ENCODE peak calls at places on chromosomes 1 and 21, in four cellular contexts. F, E, K and J are unnamed samples.
A peak's percentile ranks its signal among the peaks of the same experiment; 100 is the strongest.

GRCh38 chr1:31230378-31230777 is 9.3 kb downstream of the NKAIN1 start:
- DNase-seq in F (no peak), E (no peak), K (no peak), J (no peak)

GRCh38 chr1:110737206-110737605 is 62.5 kb upstream of the KCNA3 start:
- DNase-seq in F (no peak), E (no peak), K (no peak), J (no peak)

GRCh38 chr1:55481634-55482033 is 266.5 kb upstream of the USP24 start:
- DNase-seq in F (no peak), E (no peak), K (no peak), J (no peak)

GRCh38 chr1:94481473-94481933 is 60.1 kb downstream of the F3 start:
- DNase-seq in F (no peak), E (peak; percentile 72), K (peak; percentile 51), J (peak; percentile 86)

GRCh38 chr21:29125199-29125598 is 5.2 kb upstream of the MAP3K7CL start:
- DNase-seq in F (no peak), E (peak; percentile 81), K (no peak), J (no peak)

GRCh38 chr1:76074321-76075187 is at the start of gene ST6GALNAC3:
- DNase-seq in F (peak; percentile 89), E (peak; percentile 51), K (peak; percentile 16), J (peak; percentile 74)

GRCh38 chr1:43878854-43879253 is 54.7 kb upstream of the ARTN start:
- DNase-seq in F (no peak), E (no peak), K (no peak), J (no peak)

GRCh38 chr1:243930822-243931671 is 81.0 kb upstream of the AKT3 start:
- DNase-seq in F (no peak), E (no peak), K (no peak), J (no peak)

GRCh38 chr1:235093013-235093618 is 35.5 kb downstream of the TOMM20 start:
- DNase-seq in F (peak; percentile 66), E (peak; percentile 38), K (no peak), J (peak; percentile 57)

GRCh38 chr1:218390625-218391024 is 45.5 kb downstream of the TGFB2 start:
- DNase-seq in F (no peak), E (no peak), K (no peak), J (peak; percentile 7)

GRCh38 chr1:227944066-227944930 is 3.4 kb downstream of the WNT9A start:
- DNase-seq in F (peak; percentile 31), E (no peak), K (no peak), J (no peak)

GRCh38 chr1:8020032-8020431 is 6.1 kb downstream of the ERRFI1 start:
- DNase-seq in F (no peak), E (no peak), K (no peak), J (peak; percentile 78)

GRCh38 chr1:232162001-232162400 is 467.9 kb downstream of the SIPA1L2 start:
- DNase-seq in F (no peak), E (no peak), K (no peak), J (no peak)

GRCh38 chr1:27360159-27361043 is 6.4 kb downstream of the MAP3K6 start:
- DNase-seq in F (peak; percentile 67), E (peak; percentile 42), K (no peak), J (no peak)

GRCh38 chr1:109891930-109892329 is 18.7 kb upstream of the CSF1 start:
- DNase-seq in F (no peak), E (peak; percentile 38), K (no peak), J (no peak)

GRCh38 chr1:193406901-193407300 is 220.5 kb upstream of the B3GALT2 start:
- DNase-seq in F (no peak), E (peak; percentile 60), K (no peak), J (peak; percentile 71)

GRCh38 chr1:151311589-151312331 is 15.5 kb downstream of the PI4KB start:
- DNase-seq in F (no peak), E (peak; percentile 10), K (peak; percentile 97), J (peak; percentile 99)

GRCh38 chr1:235875236-235875635 is 8.5 kb upstream of the LYST start:
- DNase-seq in F (no peak), E (no peak), K (no peak), J (no peak)

GRCh38 chr1:223886516-223886921 is 40.8 kb upstream of the TP53BP2 start:
- DNase-seq in F (no peak), E (no peak), K (no peak), J (no peak)

GRCh38 chr1:118984086-118984989 is 3.8 kb downstream of the TBX15 start:
- DNase-seq in F (peak; percentile 37), E (no peak), K (no peak), J (peak; percentile 17)

GRCh38 chr1:109615879-109616278 is 3.5 kb downstream of the GNAT2 start:
- DNase-seq in F (no peak), E (no peak), K (no peak), J (no peak)

GRCh38 chr21:37172646-37173045 is 94.5 kb downstream of the VPS26C start:
- DNase-seq in F (no peak), E (no peak), K (no peak), J (no peak)

GRCh38 chr1:161738627-161739287 is 10.8 kb upstream of the DUSP12 start:
- DNase-seq in F (peak; percentile 55), E (peak; percentile 95), K (peak; percentile 55), J (peak; percentile 69)

GRCh38 chr1:161736332-161736969 is 13.1 kb upstream of the DUSP12 start:
- DNase-seq in F (no peak), E (peak; percentile 43), K (no peak), J (no peak)

GRCh38 chr1:161735837-161736236 is 13.7 kb upstream of the DUSP12 start:
- DNase-seq in F (no peak), E (peak; percentile 57), K (no peak), J (no peak)

GRCh38 chr1:161739865-161740566 is 9.6 kb upstream of the DUSP12 start:
- DNase-seq in F (no peak), E (peak; percentile 87), K (no peak), J (no peak)

GRCh38 chr1:161737625-161738024 is 12.0 kb upstream of the DUSP12 start:
- DNase-seq in F (no peak), E (no peak), K (no peak), J (no peak)
- H3K4me3 ChIP-seq in F (no peak overlapping the region), E (no peak overlapping the region), K (no peak overlapping the region), J (no peak overlapping the region)

GRCh38 chr1:212514782-212515181 is 82.1 kb downstream of the NENF start:
- DNase-seq in F (peak; percentile 31), E (no peak), K (no peak), J (no peak)

GRCh38 chr1:212512731-212513559 is 80.2 kb downstream of the NENF start:
- DNase-seq in F (no peak), E (peak; percentile 26), K (no peak), J (no peak)

GRCh38 chr1:212515329-212515760 is 82.6 kb downstream of the NENF start:
- DNase-seq in F (no peak), E (no peak), K (no peak), J (no peak)

GRCh38 chr1:212513586-212513985 is 80.9 kb downstream of the NENF start:
- DNase-seq in F (peak; percentile 30), E (no peak), K (no peak), J (no peak)

DNA sequence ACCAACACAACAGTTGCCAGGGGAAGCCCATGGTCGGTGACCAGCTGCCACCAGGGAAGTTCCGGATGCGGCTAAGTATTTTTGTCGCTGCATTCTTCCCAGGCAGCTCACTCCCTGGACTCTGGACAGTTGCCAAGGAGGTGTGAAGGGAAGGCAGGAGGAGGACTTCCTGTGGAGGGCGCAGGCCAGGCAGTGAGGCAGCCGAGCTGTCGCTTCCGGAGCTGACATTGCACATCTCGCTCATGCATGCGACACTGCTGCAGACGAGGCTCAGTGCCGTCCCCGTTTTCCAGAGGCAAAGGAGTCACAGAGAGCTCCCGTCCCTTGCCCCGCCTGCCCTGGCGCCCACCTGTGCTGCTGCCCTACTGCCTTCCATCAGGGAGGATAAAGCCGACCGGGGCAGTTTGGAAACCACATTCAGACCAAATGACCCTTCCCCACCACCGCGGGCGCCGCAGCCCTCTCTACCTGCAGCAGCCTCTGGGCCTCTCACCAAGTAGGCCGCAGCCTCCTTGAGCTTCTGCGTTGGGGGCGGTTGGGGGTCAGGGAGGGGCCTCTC is 81.4 kb downstream of the NENF start:
- DNase-seq in F (peak; percentile 71), E (peak; percentile 32), K (no peak), J (peak; percentile 91)
- H3K4me3 ChIP-seq in F (no peak overlapping the region), E (no peak overlapping the region), K (no peak overlapping the region), J (no peak overlapping the region)

DNA sequence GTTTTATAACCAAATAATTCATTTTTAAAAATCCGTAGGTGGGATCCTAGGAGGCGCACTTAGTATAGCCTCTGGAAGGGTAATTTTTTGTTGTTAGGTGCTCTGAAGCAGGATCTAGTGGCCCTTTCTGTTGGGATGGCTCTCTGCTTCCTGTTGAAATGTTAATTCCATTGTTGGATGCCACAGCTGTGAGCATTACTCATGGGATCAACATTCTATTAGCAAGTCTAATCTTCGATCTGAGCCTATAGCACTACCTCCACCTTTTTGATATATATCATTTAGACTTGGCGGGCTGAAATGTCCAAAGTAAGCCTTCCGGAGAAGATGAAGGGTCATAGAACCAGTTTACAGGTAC is 1.3 kb downstream of the CXADR start:
- DNase-seq in F (no peak), E (no peak), K (no peak), J (peak; percentile 55)
- H3K4me3 ChIP-seq in F (peak overlapping the region; percentile 59), E (no peak overlapping the region), K (peak overlapping the region; percentile 69), J (peak overlapping the region; percentile 96)

GRCh38 chr1:205449750-205450443 is 5.9 kb downstream of the BLACAT1 start:
- DNase-seq in F (peak; percentile 80), E (peak; percentile 7), K (no peak), J (peak; percentile 89)
- H3K4me3 ChIP-seq in F (no peak overlapping the region), E (no peak overlapping the region), K (peak overlapping the region; percentile 44), J (no peak overlapping the region)

GRCh38 chr21:42616366-42617340 is 36.8 kb upstream of the PDE9A start:
- DNase-seq in F (no peak), E (no peak), K (no peak), J (peak; percentile 31)

GRCh38 chr21:42617476-42617875 is 35.9 kb upstream of the PDE9A start:
- DNase-seq in F (no peak), E (no peak), K (no peak), J (no peak)

GRCh38 chr21:42614811-42615342 is 38.5 kb upstream of the PDE9A start:
- DNase-seq in F (peak; percentile 50), E (peak; percentile 44), K (no peak), J (peak; percentile 69)

GRCh38 chr21:42614391-42614790 is 39.0 kb upstream of the PDE9A start:
- DNase-seq in F (no peak), E (no peak), K (no peak), J (no peak)

GRCh38 chr21:42615924-42616323 is 37.5 kb upstream of the PDE9A start:
- DNase-seq in F (no peak), E (no peak), K (no peak), J (no peak)
- H3K4me3 ChIP-seq in F (no peak overlapping the region), E (no peak overlapping the region), K (no peak overlapping the region), J (no peak overlapping the region)

GRCh38 chr1:89843279-89844121 is 22.7 kb downstream of the LRRC8D start:
- DNase-seq in F (peak; percentile 85), E (peak; percentile 91), K (no peak), J (peak; percentile 72)
- H3K4me3 ChIP-seq in F (peak overlapping the region; percentile 56), E (peak overlapping the region; percentile 81), K (peak overlapping the region; percentile 80), J (peak overlapping the region; percentile 80)

GRCh38 chr1:92859400-92860039 is 27.7 kb downstream of the RPL5 start:
- DNase-seq in F (no peak), E (no peak), K (no peak), J (peak; percentile 16)
- H3K4me3 ChIP-seq in F (no peak overlapping the region), E (no peak overlapping the region), K (no peak overlapping the region), J (no peak overlapping the region)